ENCODE peak calls at places on chromosomes 3 and 15, in nine cellular contexts. I is HTR-8/SVneo; B is stimulated activated CD8-positive, alpha-beta memory T cell treated with anti-CD3 and anti-CD28 coated beads, Interleukin-4, amount 100 ng/mL, for 1 hour; T is Caki2; O is fibroblast of pulmonary artery; E is heart right ventricle; G is aorta; D is C1 segment of cervical spinal cord; N is IMR-90. R is an unnamed sample.
A peak's percentile ranks its signal among the peaks of the same experiment; 100 is the strongest.

GRCh38 chr3:150372320-150373118 is 35.6 kb upstream of the TSC22D2 start:
- DNase-seq in I (no peak), B (no peak), T (peak; percentile 27), O (peak; percentile 33), E (no peak), G (no peak), D (no peak), N (peak; percentile 50), R (peak; percentile 14)

GRCh38 chr15:68558318-68559305 is 20.2 kb upstream of the CORO2B start:
- DNase-seq in I (no peak), B (no peak), T (no peak), O (no peak), E (no peak), G (peak; percentile 76), D (no peak), N (no peak), R (no peak)

GRCh38 chr3:140626856-140627255 is 51.0 kb upstream of the TRIM42 start:
- DNase-seq in I (no peak), B (no peak), T (peak; percentile 15), O (no peak), E (no peak), G (no peak), D (no peak), N (no peak), R (no peak)

GRCh38 chr3:107868449-107868848 is 222.4 kb downstream of the CD47 start:
- DNase-seq in I (no peak), B (no peak), T (peak; percentile 8), O (peak; percentile 20), E (no peak), G (no peak), D (no peak), N (no peak), R (no peak)

GRCh38 chr3:127204841-127205582 is 12.1 kb downstream of the PRR23E start:
- DNase-seq in I (no peak), B (no peak), T (no peak), O (no peak), E (no peak), G (no peak), D (no peak), N (no peak), R (no peak)

GRCh38 chr3:140050977-140051957 is 116.3 kb downstream of the CLSTN2 start:
- DNase-seq in I (no peak), B (no peak), T (no peak), O (no peak), E (no peak), G (no peak), D (no peak), N (no peak), R (no peak)

GRCh38 chr15:81749667-81750360 is 296.0 kb downstream of the MEX3B start:
- DNase-seq in I (no peak), B (no peak), T (no peak), O (no peak), E (peak; percentile 24), G (no peak), D (no peak), N (no peak), R (no peak)

GRCh38 chr3:128226186-128226725 is 73.0 kb downstream of the EEFSEC start:
- DNase-seq in I (no peak), B (no peak), T (no peak), O (no peak), E (no peak), G (no peak), D (no peak), N (no peak), R (no peak)

GRCh38 chr3:33775363-33775762 is 23.1 kb upstream of the PDCD6IP start:
- DNase-seq in I (no peak), B (no peak), T (no peak), O (no peak), E (no peak), G (no peak), D (no peak), N (no peak), R (no peak)

GRCh38 chr15:97993310-97993738 is 32.8 kb downstream of the ARRDC4 start:
- DNase-seq in I (peak; percentile 45), B (no peak), T (no peak), O (no peak), E (no peak), G (no peak), D (no peak), N (no peak), R (no peak)

GRCh38 chr3:161449784-161450183 is 46.8 kb upstream of the OTOL1 start:
- DNase-seq in I (no peak), B (no peak), T (no peak), O (no peak), E (no peak), G (no peak), D (no peak), N (no peak), R (no peak)

GRCh38 chr3:148797822-148798221 is 29.8 kb upstream of the CPB1 start:
- DNase-seq in I (no peak), B (no peak), T (no peak), O (no peak), E (no peak), G (no peak), D (no peak), N (no peak), R (no peak)

GRCh38 chr3:128556949-128557348 is 63.9 kb upstream of the GATA2 start:
- DNase-seq in I (no peak), B (no peak), T (no peak), O (no peak), E (no peak), G (peak; percentile 64), D (no peak), N (no peak), R (no peak)

GRCh38 chr3:193080821-193081220 is 160.2 kb upstream of the PLAAT1 start:
- DNase-seq in I (no peak), B (no peak), T (no peak), O (no peak), E (no peak), G (no peak), D (no peak), N (no peak), R (no peak)

GRCh38 chr3:52339612-52340011 is 23.5 kb downstream of the DNAH1 start:
- DNase-seq in I (peak; percentile 61), B (peak; percentile 8), T (peak; percentile 72), O (peak; percentile 93), E (no peak), G (no peak), D (no peak), N (peak; percentile 87), R (peak; percentile 74)

GRCh38 chr15:39181901-39182300 is 399.0 kb upstream of the THBS1 start:
- DNase-seq in I (no peak), B (no peak), T (no peak), O (no peak), E (no peak), G (no peak), D (no peak), N (peak; percentile 55), R (no peak)

GRCh38 chr15:23447107-23447500 is at the start of gene GOLGA6L2:
- DNase-seq in I (no peak), B (no peak), T (peak; percentile 97), O (no peak), E (no peak), G (no peak), D (no peak), N (no peak), R (no peak)

GRCh38 chr3:111776844-111777483 is 82.1 kb upstream of the PHLDB2 start:
- DNase-seq in I (no peak), B (no peak), T (no peak), O (no peak), E (no peak), G (no peak), D (no peak), N (no peak), R (no peak)